ENCODE peak calls at places on chromosomes 2 and 18, in four cellular contexts. N, O, Y and Q are unnamed samples.

GRCh38 chr2:8678731-8679566 is 2.9 kb upstream of the ID2 start:
- DNase-seq in O (peak), Y (peak), N (peak), Q (peak)

GRCh38 chr2:174108579-174108978 is 139.8 kb downstream of the OLA1 start:
- DNase-seq in Y (no peak), N (no peak), O (no peak), Q (peak)

GRCh38 chr18:60693426-60693825 is 320.9 kb upstream of the MC4R start:
- DNase-seq in N (no peak), Y (no peak), O (peak), Q (no peak)

GRCh38 chr18:39966275-39966674 is 1988.8 kb upstream of the PIK3C3 start:
- DNase-seq in O (no peak), Y (no peak), N (no peak), Q (no peak)

GRCh38 chr2:61018319-61018750 is 280 bp upstream of the PUS10 start:
- DNase-seq in N (no peak), Y (peak), O (peak), Q (no peak)

GRCh38 chr2:99691931-99692330 is 202.1 kb upstream of the REV1 start:
- DNase-seq in Y (no peak), N (no peak), O (no peak), Q (peak)

GRCh38 chr2:119723784-119724467 is 35.8 kb upstream of the PTPN4 start:
- DNase-seq in Y (no peak), N (no peak), O (no peak), Q (no peak)

GRCh38 chr2:170817247-170817998 is 736 bp downstream of the GAD1 start:
- DNase-seq in Y (peak), N (no peak), O (peak), Q (no peak)

GRCh38 chr2:65397122-65397521 is 35.3 kb downstream of the SPRED2 start:
- DNase-seq in N (no peak), O (no peak), Y (peak), Q (peak)

GRCh38 chr2:169221745-169222369 is 140.5 kb downstream of the LRP2 start:
- DNase-seq in Y (no peak), N (no peak), O (peak), Q (peak)

GRCh38 chr2:23939054-23939436 is 1.2 kb upstream of the UBXN2A start:
- DNase-seq in Y (peak), N (no peak), O (no peak), Q (peak)

GRCh38 chr2:101406867-101407266 is 19.6 kb upstream of the CREG2 start:
- DNase-seq in Y (peak), O (no peak), N (no peak), Q (peak)

GRCh38 chr2:74632209-74632938 is 15.8 kb downstream of the M1AP start:
- DNase-seq in N (no peak), Y (peak), O (no peak), Q (peak)

GRCh38 chr18:68909579-68909978 is 111.7 kb downstream of the CCDC102B start:
- DNase-seq in N (no peak), O (no peak), Y (no peak), Q (no peak)

GRCh38 chr2:63506350-63506749 is 81.9 kb downstream of the WDPCP start:
- DNase-seq in O (no peak), N (no peak), Y (no peak), Q (no peak)
- H3K9ac ChIP-seq in O (no peak), N (no peak), Y (no peak), Q (no peak)

DNA sequence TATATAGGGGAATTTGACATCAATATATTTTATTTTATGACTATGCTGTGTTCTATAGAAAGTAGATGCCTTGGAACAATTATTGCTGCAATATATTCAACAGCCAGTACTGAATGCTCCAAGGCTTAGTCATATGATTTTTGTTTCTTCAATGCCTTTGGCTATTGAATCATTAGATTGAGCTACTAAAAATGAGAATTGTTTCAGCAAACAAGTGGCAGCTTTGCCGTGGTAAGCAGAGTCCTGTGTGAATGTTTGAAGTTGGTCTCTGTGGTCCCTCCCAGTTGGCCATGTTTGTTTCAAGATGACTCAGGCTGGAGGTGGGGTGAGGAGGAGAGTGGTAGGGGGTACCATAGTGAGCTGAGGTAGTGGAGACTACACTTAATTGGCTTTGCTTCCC is 198.6 kb upstream of the EPAS1 start:
- DNase-seq in N (no peak), O (peak), Y (peak), Q (peak)
- H3K9ac ChIP-seq in N (no peak), O (no peak), Y (peak), Q (no peak)

GRCh38 chr18:6627621-6628020 is 101.9 kb upstream of the ARHGAP28 start:
- DNase-seq in N (no peak), O (no peak), Y (peak), Q (peak)

GRCh38 chr18:6624271-6624670 is 105.2 kb upstream of the ARHGAP28 start:
- DNase-seq in Y (peak), O (peak), N (no peak), Q (peak)

GRCh38 chr18:6626457-6626856 is 103.1 kb upstream of the ARHGAP28 start:
- DNase-seq in Y (no peak), N (no peak), O (no peak), Q (no peak)

GRCh38 chr18:6623278-6623677 is 106.2 kb upstream of the ARHGAP28 start:
- DNase-seq in O (no peak), N (no peak), Y (no peak), Q (no peak)

GRCh38 chr18:6624729-6625308 is 104.7 kb upstream of the ARHGAP28 start:
- DNase-seq in Y (peak), N (no peak), O (peak), Q (peak)
- H3K9ac ChIP-seq in Y (no peak), N (no peak), O (no peak), Q (peak)

DNA sequence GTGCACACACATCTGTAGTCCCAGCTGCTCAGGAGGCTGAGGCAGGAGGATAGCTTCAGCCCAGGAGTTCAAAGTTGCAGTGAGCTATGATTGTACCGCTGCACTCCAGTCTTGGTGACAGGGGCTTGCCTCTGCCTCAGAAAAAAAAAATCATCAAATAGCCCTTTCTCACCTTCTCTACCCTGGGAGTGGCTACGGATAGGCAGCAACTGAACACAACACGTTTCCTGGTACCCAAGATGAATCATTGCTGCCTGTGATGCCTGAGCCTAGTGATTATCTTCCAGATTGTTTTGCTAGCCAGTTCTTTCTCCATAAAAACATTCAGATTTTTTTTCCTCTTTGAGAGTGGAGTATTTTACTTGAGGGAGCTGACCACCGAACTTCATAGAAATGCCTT is 13.5 kb downstream of the INPP4A start:
- DNase-seq in O (peak), N (no peak), Y (peak), Q (no peak)
- H3K9ac ChIP-seq in O (no peak), N (no peak), Y (no peak), Q (no peak)

DNA sequence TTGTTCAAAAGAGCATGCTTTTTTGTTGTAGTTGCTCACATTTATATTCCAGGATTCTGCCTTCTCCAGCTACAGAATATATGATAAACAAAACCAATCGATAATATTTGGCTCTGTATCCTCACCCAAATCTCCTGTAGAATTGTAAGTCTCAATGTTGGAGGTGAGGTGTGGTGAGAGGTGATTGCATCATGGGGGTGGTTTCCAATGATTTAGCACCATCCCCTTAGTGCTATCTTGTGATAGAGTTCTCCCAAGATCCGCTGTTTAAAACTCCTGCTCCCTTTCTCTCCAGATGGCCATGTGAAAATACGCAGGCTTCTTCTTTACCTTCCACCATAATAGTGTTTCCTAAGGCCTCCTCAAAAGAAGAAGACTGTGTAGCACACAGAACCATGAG is 98.7 kb upstream of the SCN7A start:
- DNase-seq in Y (no peak), N (no peak), O (no peak), Q (no peak)
- H3K9ac ChIP-seq in Y (no peak), N (no peak), O (no peak), Q (no peak)

GRCh38 chr2:108612514-108613183 is 78.4 kb downstream of the LIMS1 start:
- DNase-seq in Y (no peak), O (peak), N (no peak), Q (no peak)

GRCh38 chr2:108614043-108614435 is 79.8 kb downstream of the LIMS1 start:
- DNase-seq in O (no peak), Y (no peak), N (no peak), Q (no peak)

GRCh38 chr2:108613261-108614042 is 79.2 kb downstream of the LIMS1 start:
- DNase-seq in O (no peak), Y (peak), N (no peak), Q (no peak)

GRCh38 chr2:108611021-108611420 is 76.8 kb downstream of the LIMS1 start:
- DNase-seq in N (no peak), O (no peak), Y (no peak), Q (no peak)

GRCh38 chr2:108612153-108612513 is 77.9 kb downstream of the LIMS1 start:
- DNase-seq in N (no peak), Y (peak), O (peak), Q (no peak)
- H3K9ac ChIP-seq in N (no peak), Y (no peak), O (peak), Q (no peak)

DNA sequence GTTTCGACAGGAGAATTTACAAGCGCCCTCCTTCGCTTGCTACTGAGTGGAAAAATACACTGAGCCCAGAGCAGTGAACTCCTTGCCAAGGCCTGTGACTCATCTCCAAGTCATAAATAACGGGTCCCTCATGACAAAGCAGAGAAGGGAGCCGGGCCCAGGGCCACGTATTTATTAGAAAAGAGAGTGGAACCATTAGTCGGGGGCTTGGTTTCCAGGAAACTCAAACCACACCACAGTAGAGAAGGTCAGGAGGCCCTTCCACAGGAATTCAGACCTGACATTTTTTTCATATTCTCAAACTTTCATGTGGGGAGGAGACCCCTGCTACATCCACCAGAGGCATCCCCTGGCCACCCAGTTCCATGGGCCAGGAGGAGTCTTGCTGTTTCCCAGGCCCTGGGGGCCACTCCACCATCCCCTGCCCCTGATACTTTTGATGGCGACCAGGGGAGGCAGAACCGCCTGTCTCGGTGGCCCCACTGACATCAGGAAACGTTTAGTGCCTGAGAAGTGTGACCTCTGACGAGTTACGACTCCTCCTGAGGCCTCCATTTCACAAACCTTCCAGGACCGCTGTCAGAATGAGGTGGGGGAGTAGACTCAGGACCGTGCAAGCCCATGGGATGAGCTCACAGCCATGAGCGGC is 289.7 kb downstream of the DYSF start:
- DNase-seq in O (peak), Y (peak), N (peak), Q (peak)
- H3K9ac ChIP-seq in O (no peak), Y (no peak), N (no peak), Q (peak)

GRCh38 chr18:79465392-79465991 is 69.8 kb downstream of the NFATC1 start:
- DNase-seq in Y (no peak), N (peak), O (no peak), Q (no peak)
- H3K9ac ChIP-seq in Y (no peak), N (no peak), O (no peak), Q (no peak)